ENCODE peak calls at places on chromosome X, in six cellular contexts. B is stimulated activated CD4-positive, alpha-beta T cell treated with anti-CD3 and anti-CD28 coated beads, Interleukin-4, amount 100 ng/mL, for 1 hour; X is astrocyte of the spinal cord; U is activated gamma-delta T cell treated with Interleukin-2 at 50 U/mL for 16 hours; V is cardiac muscle cell; P is thoracic aorta. Q is an unnamed sample.

GRCh38 chrX:25555521-25555920 is 539.8 kb upstream of the ARX start:
- DNase-seq in B (no peak), X (no peak), U (no peak), V (no peak), P (no peak), Q (no peak)

GRCh38 chrX:22922961-22923360 is 76.8 kb upstream of the DDX53 start:
- DNase-seq in B (no peak), X (peak; percentile 22), U (no peak), V (no peak), P (no peak), Q (no peak)

GRCh38 chrX:154072192-154072591 is 25.3 kb downstream of the MECP2 start:
- DNase-seq in B (no peak), X (no peak), U (no peak), V (no peak), P (no peak), Q (no peak)

GRCh38 chrX:134935286-134935685 is 55.5 kb upstream of the SMIM10 start:
- DNase-seq in B (no peak), X (no peak), U (no peak), V (no peak), P (no peak), Q (no peak)

GRCh38 chrX:112738347-112739033 is 58.8 kb upstream of the LHFPL1 start:
- DNase-seq in B (no peak), X (no peak), U (no peak), V (no peak), P (no peak), Q (no peak)

GRCh38 chrX:48474127-48474526 is 1.9 kb upstream of the FTSJ1 start:
- DNase-seq in B (no peak), X (no peak), U (no peak), V (no peak), P (no peak), Q (no peak)

GRCh38 chrX:7147431-7147977 is at the start of gene STS:
- DNase-seq in B (peak; percentile 40), X (peak; percentile 16), U (peak; percentile 29), V (peak; percentile 70), P (no peak), Q (no peak)

GRCh38 chrX:107706309-107706708 is 69.3 kb downstream of the TSC22D3 start:
- DNase-seq in B (no peak), X (no peak), U (no peak), V (no peak), P (no peak), Q (peak; percentile 19)

GRCh38 chrX:40895246-40895645 is 159.9 kb upstream of the MED14 start:
- DNase-seq in B (no peak), X (no peak), U (no peak), V (no peak), P (no peak), Q (no peak)

GRCh38 chrX:40573763-40574162 is 7.0 kb upstream of the ATP6AP2 start:
- DNase-seq in B (peak; percentile 16), X (no peak), U (no peak), V (no peak), P (no peak), Q (no peak)

GRCh38 chrX:140664939-140665338 is 44.6 kb upstream of the LINC00632 start:
- DNase-seq in B (no peak), X (peak; percentile 19), U (no peak), V (peak; percentile 10), P (no peak), Q (no peak)

GRCh38 chrX:7059214-7059838 is 88.2 kb upstream of the STS start:
- DNase-seq in B (no peak), X (no peak), U (no peak), V (no peak), P (no peak), Q (no peak)

GRCh38 chrX:24391362-24391761 is 30.9 kb downstream of the SUPT20HL1 start:
- DNase-seq in B (no peak), X (no peak), U (no peak), V (no peak), P (no peak), Q (no peak)

GRCh38 chrX:9204560-9204959 is 170.6 kb upstream of the FAM9B start:
- DNase-seq in B (no peak), X (no peak), U (no peak), V (no peak), P (no peak), Q (no peak)

GRCh38 chrX:129641941-129642340 is 12.8 kb downstream of the APLN start:
- DNase-seq in B (no peak), X (peak; percentile 39), U (no peak), V (no peak), P (no peak), Q (no peak)

GRCh38 chrX:107577933-107578332 is 50.4 kb upstream of the PRPS1 start:
- DNase-seq in B (no peak), X (no peak), U (no peak), V (no peak), P (no peak), Q (no peak)

GRCh38 chrX:138866643-138867042 is 155.1 kb upstream of the FGF13 start:
- DNase-seq in B (no peak), X (no peak), U (no peak), V (no peak), P (no peak), Q (no peak)

GRCh38 chrX:68934421-68934820 is 105.6 kb downstream of the EFNB1 start:
- DNase-seq in B (no peak), X (no peak), U (no peak), V (no peak), P (no peak), Q (no peak)

GRCh38 chrX:139554991-139555675 is 24.6 kb downstream of the F9 start:
- DNase-seq in B (no peak), X (no peak), U (no peak), V (no peak), P (no peak), Q (no peak)

GRCh38 chrX:107716045-107716684 is 59.4 kb downstream of the TSC22D3 start:
- DNase-seq in B (no peak), X (peak; percentile 30), U (no peak), V (peak; percentile 71), P (no peak), Q (no peak)

GRCh38 chrX:444305-444704 is 57.6 kb upstream of the PPP2R3B start:
- DNase-seq in B (no peak), X (no peak), U (no peak), V (no peak), P (no peak), Q (no peak)

GRCh38 chrX:40094041-40094899 is 3.5 kb downstream of the BCOR start:
- DNase-seq in B (peak; percentile 40), X (no peak), U (no peak), V (peak; percentile 86), P (no peak), Q (no peak)